ENCODE peak calls at places on chromosomes 4 and X, in five cellular contexts. H is tibial nerve, L is right lobe of liver, K is IMR-90, O is ovary. V is an unnamed sample.
A peak's percentile ranks its signal among the peaks of the same experiment; 100 is the strongest.

GRCh38 chr4:67207941-67208441 is 337.3 kb downstream of the CENPC start:
- DNase-seq in H (no peak), L (no peak), K (no peak), O (no peak), V (no peak)

GRCh38 chrX:110180928-110181310 is 137.0 kb downstream of the AMMECR1 start:
- DNase-seq in H (no peak), L (no peak), K (peak; percentile 36), O (no peak), V (no peak)

GRCh38 chrX:2360731-2361130 is 140.0 kb downstream of the DHRSX start:
- DNase-seq in H (no peak), L (no peak), K (no peak), O (no peak), V (no peak)

GRCh38 chr4:38980903-38981676 is 51.1 kb downstream of the TMEM156 start:
- DNase-seq in H (no peak), L (no peak), K (peak; percentile 93), O (no peak), V (no peak)

GRCh38 chrX:103949506-103949905 is 12.9 kb upstream of the TMSB15B start:
- DNase-seq in H (no peak), L (no peak), K (no peak), O (no peak), V (no peak)

GRCh38 chrX:49106930-49107329 is 16.6 kb downstream of the GPKOW start:
- DNase-seq in H (no peak), L (no peak), K (peak; percentile 52), O (no peak), V (no peak)

GRCh38 chr4:148248824-148249223 is 193.4 kb downstream of the NR3C2 start:
- DNase-seq in H (no peak), L (no peak), K (no peak), O (no peak), V (no peak)

GRCh38 chrX:154380153-154380552 is 1.1 kb downstream of the EMD start:
- DNase-seq in H (no peak), L (peak; percentile 52), K (peak; percentile 32), O (no peak), V (no peak)

GRCh38 chrX:125757794-125758564 is 408.1 kb downstream of the DCAF12L2 start:
- DNase-seq in H (no peak), L (no peak), K (no peak), O (no peak), V (no peak)

GRCh38 chrX:40108959-40109287 is 11.2 kb upstream of the BCOR start:
- DNase-seq in H (no peak), L (peak; percentile 86), K (peak; percentile 76), O (peak; percentile 82), V (no peak)

GRCh38 chr4:107931775-107932321 is 499 bp downstream of the CYP2U1 start:
- DNase-seq in H (no peak), L (peak; percentile 62), K (no peak), O (no peak), V (no peak)

GRCh38 chr4:78781925-78782324 is 5.8 kb downstream of the BMP2K start:
- DNase-seq in H (no peak), L (no peak), K (no peak), O (no peak), V (no peak)

GRCh38 chrX:74179071-74179470 is 124.9 kb upstream of the ZCCHC13 start:
- DNase-seq in H (no peak), L (no peak), K (peak; percentile 68), O (no peak), V (no peak)

GRCh38 chrX:16610121-16610565 is 39.8 kb upstream of the S100G start:
- DNase-seq in H (no peak), L (no peak), K (peak; percentile 74), O (no peak), V (no peak)

GRCh38 chr4:2755821-2756690 is at the start of gene TNIP2:
- DNase-seq in H (peak; percentile 79), L (peak; percentile 93), K (peak; percentile 73), O (peak; percentile 86), V (peak; percentile 97)

GRCh38 chr4:72463724-72464123 is 105.3 kb downstream of the ADAMTS3 start:
- DNase-seq in H (no peak), L (no peak), K (no peak), O (no peak), V (no peak)

GRCh38 chrX:69277961-69278795 is 112.9 kb upstream of the PJA1 start:
- DNase-seq in H (no peak), L (no peak), K (no peak), O (no peak), V (no peak)

GRCh38 chr4:145937021-145937861 is 1.4 kb downstream of the ZNF827 start:
- DNase-seq in H (peak; percentile 22), L (peak; percentile 66), K (peak; percentile 57), O (peak; percentile 75), V (peak; percentile 92)

GRCh38 chrX:1052021-1052420 is 160.4 kb downstream of the CRLF2 start:
- DNase-seq in H (no peak), L (no peak), K (no peak), O (no peak), V (no peak)

GRCh38 chrX:1051421-1051820 is 161.0 kb downstream of the CRLF2 start:
- DNase-seq in H (no peak), L (no peak), K (no peak), O (no peak), V (no peak)

GRCh38 chrX:1053072-1053471 is 159.4 kb downstream of the CRLF2 start:
- DNase-seq in H (no peak), L (no peak), K (no peak), O (no peak), V (no peak)
- H3K4me1 ChIP-seq in H (no peaks in the 10 kb centered on the region), L (no peaks in the 10 kb centered on the region), K (no peaks in the 10 kb centered on the region), O (no peaks in the 10 kb centered on the region), V (no peaks in the 10 kb centered on the region)

GRCh38 chr4:10094841-10095240 is 21.8 kb downstream of the WDR1 start:
- DNase-seq in H (no peak), L (peak; percentile 35), K (no peak), O (no peak), V (no peak)

GRCh38 chr4:10093273-10093621 is 23.4 kb downstream of the WDR1 start:
- DNase-seq in H (no peak), L (peak; percentile 51), K (no peak), O (no peak), V (no peak)

GRCh38 chr4:10092481-10093272 is 23.9 kb downstream of the WDR1 start:
- DNase-seq in H (no peak), L (peak; percentile 37), K (no peak), O (no peak), V (no peak)

GRCh38 chr4:10095296-10095991 is 21.2 kb downstream of the WDR1 start:
- DNase-seq in H (no peak), L (no peak), K (no peak), O (no peak), V (no peak)

DNA sequence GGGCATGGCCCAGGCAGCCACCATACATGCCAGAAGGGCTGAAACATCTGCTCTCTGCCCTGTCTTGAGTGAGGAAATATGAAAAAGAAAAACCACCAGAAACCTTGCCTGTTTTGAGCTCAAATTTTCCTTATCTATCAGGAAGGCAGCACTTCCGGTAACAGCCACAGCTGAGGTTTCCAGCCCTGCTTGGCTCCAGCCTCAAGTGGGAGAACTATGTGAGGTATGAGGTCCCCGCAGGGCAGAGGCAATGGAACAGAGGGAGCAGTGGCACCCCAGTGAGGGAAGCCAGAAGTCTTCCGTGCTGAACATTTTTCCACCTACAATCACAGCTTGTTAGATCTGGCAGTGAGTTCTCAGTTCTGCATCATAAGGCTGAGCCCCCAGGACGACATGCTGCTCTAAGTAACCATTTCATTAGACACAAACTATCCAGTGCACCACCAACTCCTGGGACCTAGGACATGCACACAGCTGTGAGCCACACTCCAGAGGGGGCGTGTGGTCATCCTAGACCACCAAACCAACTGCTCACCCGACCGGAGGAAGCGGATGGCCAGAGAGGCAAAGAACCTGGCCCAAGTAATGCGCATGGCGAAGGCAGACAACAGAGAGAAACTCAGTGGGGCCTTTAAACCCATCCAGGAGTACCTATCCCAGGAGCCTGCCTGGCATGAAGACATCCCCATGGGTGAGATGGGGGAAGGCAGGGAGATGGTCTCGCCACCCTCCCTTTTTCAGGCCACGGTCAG is 22.6 kb downstream of the WDR1 start:
- DNase-seq in H (no peak), L (peak; percentile 43), K (peak; percentile 89), O (peak; percentile 60), V (no peak)
- TF ChIP-seq POLR2A in H (no peak), L (no peak), K (peak; percentile 28), O (no peak), V (no peak)

GRCh38 chrX:71532753-71533425 is at the start of gene OGT:
- DNase-seq in H (peak; percentile 92), L (peak; percentile 96), K (peak; percentile 97), O (peak; percentile 94), V (peak; percentile 98)

GRCh38 chrX:71536285-71536684 is 3.4 kb downstream of the OGT start:
- DNase-seq in H (no peak), L (no peak), K (no peak), O (no peak), V (no peak)

GRCh38 chrX:71533514-71533849 is 578 bp downstream of the OGT start:
- DNase-seq in H (no peak), L (no peak), K (no peak), O (no peak), V (no peak)

GRCh38 chrX:71533850-71534515 is 1.1 kb downstream of the OGT start:
- DNase-seq in H (peak; percentile 16), L (peak; percentile 59), K (peak; percentile 32), O (peak; percentile 37), V (no peak)

DNA sequence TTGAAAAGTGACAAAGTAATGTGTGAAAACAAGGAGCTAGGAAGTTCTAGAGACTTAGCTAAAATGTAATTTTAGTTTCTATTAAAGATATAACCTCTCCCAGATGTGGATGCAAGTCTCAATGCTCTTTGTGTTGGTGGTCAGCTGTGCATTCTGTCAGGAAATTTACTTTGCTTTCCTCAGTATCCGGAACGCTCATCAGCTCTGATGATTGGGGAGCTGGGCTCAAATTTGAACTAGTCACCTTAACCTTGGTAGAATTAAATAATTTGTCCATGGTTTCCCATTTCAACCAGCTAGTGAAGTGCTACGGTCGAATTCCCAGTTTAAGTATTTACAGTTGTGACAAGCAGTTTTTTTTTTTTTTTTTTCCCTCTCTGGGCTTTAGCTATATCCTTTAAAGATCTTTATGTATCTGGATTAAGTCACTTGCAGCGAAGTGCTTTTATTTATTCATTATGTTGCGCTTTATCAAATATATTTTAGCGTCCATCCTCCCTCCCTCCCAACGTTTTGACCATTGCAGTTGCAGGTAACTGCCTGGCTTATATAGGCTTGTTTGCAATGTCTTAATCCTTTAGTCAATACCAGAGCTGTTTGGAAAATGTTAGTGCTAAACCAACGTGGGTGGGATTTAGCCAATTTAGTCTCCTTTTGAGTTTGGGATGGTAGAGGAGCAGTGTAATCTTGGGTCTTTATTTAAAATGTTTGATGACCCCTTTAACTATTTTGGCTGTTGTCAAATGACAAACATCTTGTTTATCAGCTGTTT is 2.1 kb downstream of the OGT start:
- DNase-seq in H (no peak), L (no peak), K (no peak), O (no peak), V (no peak)
- H3K4me1 ChIP-seq in H (no peaks in the 10 kb centered on the region), L (no peaks in the 10 kb centered on the region), K (peaks cover 2% of the 10 kb centered on the region), O (peaks cover 2% of the 10 kb centered on the region), V (peaks cover 44% of the 10 kb centered on the region)

GRCh38 chrX:133947022-133947421 is 38.4 kb downstream of the GPC3 start:
- DNase-seq in H (no peak), L (no peak), K (no peak), O (no peak), V (no peak)

GRCh38 chrX:133948895-133949294 is 36.5 kb downstream of the GPC3 start:
- DNase-seq in H (no peak), L (no peak), K (no peak), O (no peak), V (no peak)

GRCh38 chrX:133951098-133951497 is 34.3 kb downstream of the GPC3 start:
- DNase-seq in H (no peak), L (no peak), K (no peak), O (no peak), V (no peak)

GRCh38 chrX:133953078-133953477 is 32.3 kb downstream of the GPC3 start:
- DNase-seq in H (no peak), L (no peak), K (no peak), O (no peak), V (no peak)

GRCh38 chrX:133950214-133950613 is 35.2 kb downstream of the GPC3 start:
- DNase-seq in H (no peak), L (no peak), K (no peak), O (no peak), V (no peak)
- TF ChIP-seq POLR2A in H (no peak), L (no peak), K (no peak), O (no peak), V (no peak)

V was measured in esophagus muscularis mucosa.